ENCODE peak calls at places on chromosomes 2 and 18, in nine cellular contexts. F is stomach, X is gastrocnemius medialis, W is SK-N-SH, P is AG09309, J is neural progenitor cell, L is choroid plexus epithelial cell, Z is sigmoid colon, A is left ventricle myocardium inferior. Y is an unnamed sample.

GRCh38 chr2:43942001-43942400 is 53.8 kb downstream of the LRPPRC start:
- DNase-seq in F (no peak), X (no peak), W (no peak), P (no peak), J (no peak), L (peak), Z (no peak), A (no peak), Y (no peak)

GRCh38 chr2:52968043-52968442 is 799.6 kb upstream of the CHAC2 start:
- DNase-seq in F (no peak), X (no peak), W (no peak), P (no peak), J (no peak), L (no peak), Z (no peak), A (no peak), Y (no peak)

GRCh38 chr2:172102858-172103359 is at the start of gene DLX2:
- DNase-seq in F (peak), X (peak), W (peak), P (no peak), J (peak), L (peak), Z (peak), A (peak), Y (no peak)

GRCh38 chr2:111236027-111236426 is 115.3 kb downstream of the BCL2L11 start:
- DNase-seq in F (peak), X (no peak), W (no peak), P (no peak), J (no peak), L (no peak), Z (no peak), A (peak), Y (no peak)

GRCh38 chr2:86625096-86625495 is 1.4 kb upstream of the RNF103 start:
- DNase-seq in F (no peak), X (no peak), W (no peak), P (no peak), J (peak), L (no peak), Z (no peak), A (no peak), Y (no peak)

GRCh38 chr18:54388203-54389142 is 30.8 kb downstream of the C18orf54 start:
- DNase-seq in F (no peak), X (no peak), W (no peak), P (peak), J (peak), L (peak), Z (no peak), A (no peak), Y (peak)

GRCh38 chr2:36562973-36563532 is 34.9 kb downstream of the FEZ2 start:
- DNase-seq in F (no peak), X (no peak), W (no peak), P (no peak), J (no peak), L (peak), Z (no peak), A (no peak), Y (no peak)

GRCh38 chr2:55056024-55056521 is 5.8 kb upstream of the RTN4 start:
- DNase-seq in F (no peak), X (peak), W (no peak), P (no peak), J (no peak), L (peak), Z (no peak), A (no peak), Y (no peak)

GRCh38 chr2:79219383-79219988 is 59.9 kb upstream of the REG3A start:
- DNase-seq in F (peak), X (no peak), W (peak), P (peak), J (peak), L (peak), Z (no peak), A (no peak), Y (peak)

GRCh38 chr2:217242947-217243346 is 383.1 kb upstream of the TNP1 start:
- DNase-seq in F (no peak), X (no peak), W (no peak), P (no peak), J (no peak), L (no peak), Z (no peak), A (no peak), Y (no peak)

GRCh38 chr18:24601624-24602023 is 141.2 kb downstream of the HRH4 start:
- DNase-seq in F (no peak), X (no peak), W (no peak), P (no peak), J (no peak), L (no peak), Z (no peak), A (no peak), Y (no peak)

GRCh38 chr2:61995515-61995914 is 90.0 kb downstream of the COMMD1 start:
- DNase-seq in F (no peak), X (no peak), W (no peak), P (no peak), J (no peak), L (no peak), Z (no peak), A (no peak), Y (no peak)

GRCh38 chr2:61536086-61536722 is 2.0 kb downstream of the XPO1 start:
- DNase-seq in F (no peak), X (no peak), W (peak), P (no peak), J (no peak), L (peak), Z (peak), A (peak), Y (no peak)

GRCh38 chr2:184006998-184007397 is 591.3 kb upstream of the ZNF804A start:
- DNase-seq in F (no peak), X (no peak), W (no peak), P (no peak), J (no peak), L (no peak), Z (no peak), A (no peak), Y (no peak)

GRCh38 chr2:127681288-127681771 is 6.0 kb upstream of the LIMS2 start:
- DNase-seq in F (no peak), X (peak), W (peak), P (no peak), J (no peak), L (peak), Z (peak), A (peak), Y (no peak)

GRCh38 chr18:74521068-74521725 is 13.1 kb upstream of the CNDP1 start:
- DNase-seq in F (peak), X (no peak), W (no peak), P (no peak), J (no peak), L (no peak), Z (peak), A (no peak), Y (no peak)

GRCh38 chr2:58834404-58834803 is 593.3 kb upstream of the FANCL start:
- DNase-seq in F (no peak), X (no peak), W (no peak), P (no peak), J (peak), L (peak), Z (no peak), A (no peak), Y (no peak)

GRCh38 chr2:216346781-216347180 is 25.5 kb downstream of the MARCHF4 start:
- DNase-seq in F (no peak), X (no peak), W (no peak), P (no peak), J (no peak), L (no peak), Z (no peak), A (no peak), Y (no peak)

GRCh38 chr2:96856776-96857673 is 791 bp downstream of the ANKRD39 start:
- DNase-seq in F (no peak), X (no peak), W (no peak), P (no peak), J (peak), L (peak), Z (peak), A (no peak), Y (no peak)

GRCh38 chr2:64406407-64406774 is 47.6 kb upstream of the LGALSL start:
- DNase-seq in F (peak), X (no peak), W (no peak), P (no peak), J (no peak), L (no peak), Z (no peak), A (peak), Y (no peak)

GRCh38 chr2:7857904-7858303 is 824.0 kb upstream of the ID2 start:
- DNase-seq in F (no peak), X (no peak), W (no peak), P (peak), J (no peak), L (no peak), Z (no peak), A (no peak), Y (no peak)

GRCh38 chr18:55559735-55560134 is 28.3 kb downstream of the TCF4 start:
- DNase-seq in F (no peak), X (peak), W (peak), P (no peak), J (no peak), L (no peak), Z (no peak), A (peak), Y (no peak)

GRCh38 chr2:30938196-30938595 is 130.9 kb upstream of the CAPN13 start:
- DNase-seq in F (no peak), X (no peak), W (no peak), P (no peak), J (no peak), L (no peak), Z (no peak), A (no peak), Y (no peak)

GRCh38 chr18:50429207-50429948 is 54.5 kb downstream of the SKA1 start:
- DNase-seq in F (no peak), X (no peak), W (peak), P (no peak), J (peak), L (peak), Z (no peak), A (no peak), Y (no peak)

GRCh38 chr18:55390898-55391297 is 197.1 kb downstream of the TCF4 start:
- DNase-seq in F (no peak), X (no peak), W (no peak), P (no peak), J (no peak), L (no peak), Z (no peak), A (no peak), Y (no peak)

GRCh38 chr2:40292291-40292690 is 159.6 kb downstream of the SLC8A1 start:
- DNase-seq in F (no peak), X (no peak), W (no peak), P (no peak), J (no peak), L (no peak), Z (no peak), A (no peak), Y (no peak)

GRCh38 chr2:196482119-196483065 is 157.1 kb upstream of the CCDC150 start:
- DNase-seq in F (no peak), X (no peak), W (no peak), P (peak), J (no peak), L (peak), Z (no peak), A (no peak), Y (no peak)

GRCh38 chr18:80088036-80088435 is 21.0 kb upstream of the ADNP2 start:
- DNase-seq in F (no peak), X (no peak), W (no peak), P (no peak), J (no peak), L (no peak), Z (no peak), A (no peak), Y (no peak)

GRCh38 chr18:69401475-69402218 is 959 bp downstream of the DOK6 start:
- DNase-seq in F (no peak), X (no peak), W (peak), P (no peak), J (peak), L (peak), Z (peak), A (no peak), Y (no peak)

GRCh38 chr2:100936070-100936741 is 65.9 kb upstream of the RPL31 start:
- DNase-seq in F (no peak), X (no peak), W (no peak), P (no peak), J (no peak), L (no peak), Z (no peak), A (no peak), Y (no peak)

GRCh38 chr2:144331652-144332355 is 188.1 kb downstream of the ZEB2 start:
- DNase-seq in F (no peak), X (peak), W (peak), P (no peak), J (peak), L (no peak), Z (peak), A (no peak), Y (no peak)

GRCh38 chr2:215917953-215918620 is 95.3 kb downstream of the MREG start:
- DNase-seq in F (no peak), X (no peak), W (no peak), P (peak), J (no peak), L (peak), Z (no peak), A (no peak), Y (peak)

GRCh38 chr2:75702593-75702992 is 8.1 kb downstream of the GCFC2 start:
- DNase-seq in F (no peak), X (no peak), W (no peak), P (no peak), J (no peak), L (no peak), Z (no peak), A (no peak), Y (no peak)

GRCh38 chr2:97011977-97012569 is 25.7 kb upstream of the FAM178B start:
- DNase-seq in F (no peak), X (no peak), W (peak), P (peak), J (peak), L (peak), Z (no peak), A (no peak), Y (peak)

GRCh38 chr18:48342588-48342987 is 66.6 kb downstream of the ZBTB7C start:
- DNase-seq in F (no peak), X (no peak), W (no peak), P (no peak), J (no peak), L (no peak), Z (no peak), A (no peak), Y (no peak)

GRCh38 chr2:240742602-240743095 is 51.0 kb downstream of the AQP12A start:
- DNase-seq in F (no peak), X (no peak), W (no peak), P (no peak), J (peak), L (no peak), Z (no peak), A (no peak), Y (no peak)
- TF ChIP-seq CTCF in F (no peak), X (no peak), W (no peak), P (no peak), J (peak), L (no peak), Z (no peak), A (no peak), Y (no peak)

DNA sequence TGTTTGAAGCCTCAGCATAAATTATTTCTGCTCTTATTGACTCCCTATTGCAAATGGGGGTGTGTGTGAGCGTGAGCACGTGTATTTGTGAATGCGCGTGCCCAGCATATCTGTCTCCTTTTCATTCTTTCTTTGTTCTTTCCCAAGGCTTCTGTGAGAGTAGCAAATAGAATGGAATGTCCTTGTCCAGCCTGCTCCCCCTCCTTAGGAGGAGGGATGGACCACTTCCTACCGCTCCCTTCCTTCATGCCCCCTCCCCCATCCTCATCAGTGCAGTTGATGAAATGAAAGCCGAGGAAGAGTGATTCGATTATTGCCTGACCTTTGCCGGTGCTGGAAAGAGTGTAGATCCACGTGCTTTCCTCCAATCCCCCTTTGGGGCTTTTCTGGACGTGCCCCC is 102.0 kb downstream of the CPO start:
- DNase-seq in F (no peak), X (no peak), W (no peak), P (no peak), J (peak), L (peak), Z (no peak), A (no peak), Y (no peak)
- H3K4me3 ChIP-seq in F (no peak), X (peak), W (no peak), P (no peak), J (no peak), L (peak), Z (no peak), A (peak), Y (no peak)

DNA sequence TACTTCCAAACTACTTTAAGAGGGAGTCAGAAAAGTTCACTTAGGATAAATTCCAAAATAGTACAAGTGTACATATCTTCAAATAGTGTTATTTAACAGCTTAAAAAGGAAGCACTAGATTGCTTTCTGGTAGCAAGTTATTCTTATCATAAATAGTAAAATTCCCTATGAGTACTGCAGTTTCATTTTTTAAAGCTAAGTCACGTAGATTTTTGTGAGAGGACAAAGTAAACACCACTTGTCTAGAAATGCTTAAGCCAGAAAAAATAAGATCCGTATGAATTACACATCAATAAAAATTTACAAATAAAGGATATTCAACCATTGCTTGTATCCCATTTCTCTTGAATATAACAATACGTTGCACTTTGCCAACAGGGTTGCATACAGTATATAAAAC is 19.2 kb downstream of the HNRNPLL start:
- DNase-seq in F (no peak), X (no peak), W (no peak), P (no peak), J (no peak), L (no peak), Z (no peak), A (no peak), Y (no peak)
- TF ChIP-seq CTCF in F (no peak), X (no peak), W (no peak), P (no peak), J (no peak), L (no peak), Z (no peak), A (no peak), Y (no peak)

GRCh38 chr18:22559414-22560282 is 141.9 kb upstream of the CTAGE1 start:
- DNase-seq in F (peak), X (no peak), W (peak), P (no peak), J (peak), L (peak), Z (peak), A (peak), Y (no peak)
- H3K4me3 ChIP-seq in F (peak), X (peak), W (peak), P (peak), J (peak), L (peak), Z (peak), A (peak), Y (peak)

Y was measured in epithelial cell of proximal tubule.